ENCODE peak calls at places on chromosomes 5 and 9, in nine cellular contexts. R is NAMALWA; A is left lung; N is CD8-positive, alpha-beta memory T cell; C is substantia nigra; S is H7; H is HS-5; D is HT-29; E is fibroblast of the aortic adventitia. G is an unnamed sample.

GRCh38 chr5:129460121-129460950 is at the start of gene ADAMTS19:
- DNase-seq in A (no peak), E (peak), C (no peak), N (no peak), D (no peak), R (no peak), H (peak), S (peak), G (peak)

GRCh38 chr5:174387448-174387847 is 336.9 kb upstream of the MSX2 start:
- DNase-seq in A (no peak), E (peak), S (no peak), N (no peak), D (no peak), C (no peak), R (no peak), H (no peak), G (no peak)

GRCh38 chr9:136589766-136590740 is 44.2 kb upstream of the NOTCH1 start:
- DNase-seq in A (no peak), E (no peak), C (no peak), N (no peak), D (no peak), S (no peak), H (no peak), R (no peak), G (no peak)

GRCh38 chr5:131079232-131079631 is 85.8 kb downstream of the HINT1 start:
- DNase-seq in H (no peak), C (no peak), S (no peak), N (no peak), R (no peak), D (no peak), E (no peak), A (no peak), G (no peak)

GRCh38 chr5:120817044-120817985 is 353.2 kb downstream of the PRR16 start:
- DNase-seq in H (no peak), R (peak), C (no peak), S (no peak), D (peak), N (no peak), A (no peak), E (peak), G (no peak)

GRCh38 chr9:131744715-131745201 is 4.9 kb upstream of the RAPGEF1 start:
- DNase-seq in S (no peak), A (no peak), C (no peak), E (no peak), N (no peak), H (no peak), D (no peak), R (no peak), G (no peak)

GRCh38 chr5:96752341-96753016 is 55.3 kb downstream of the ERAP1 start:
- DNase-seq in A (no peak), E (peak), R (peak), H (peak), C (no peak), S (no peak), N (peak), D (peak), G (no peak)

GRCh38 chr5:178163772-178164735 is 10.4 kb upstream of the NHP2 start:
- DNase-seq in E (peak), H (no peak), C (peak), A (peak), S (peak), D (peak), N (peak), R (peak), G (peak)

GRCh38 chr5:178769617-178770290 is 39.3 kb upstream of the ZNF354A start:
- DNase-seq in H (no peak), N (no peak), R (no peak), E (no peak), S (no peak), A (no peak), D (no peak), C (no peak), G (no peak)

GRCh38 chr5:1546556-1546955 is 22.8 kb upstream of the LPCAT1 start:
- DNase-seq in N (no peak), D (no peak), C (no peak), H (no peak), R (no peak), S (no peak), E (no peak), A (no peak), G (no peak)

GRCh38 chr9:135215571-135216161 is 128.2 kb downstream of the OLFM1 start:
- DNase-seq in H (no peak), N (no peak), C (no peak), E (peak), R (no peak), A (peak), S (no peak), D (no peak), G (peak)

GRCh38 chr5:14928661-14929060 is 57.1 kb upstream of the ANKH start:
- DNase-seq in D (no peak), C (no peak), N (no peak), H (no peak), S (no peak), A (no peak), E (no peak), R (no peak), G (peak)

GRCh38 chr5:39478851-39479250 is 54.1 kb upstream of the DAB2 start:
- DNase-seq in E (peak), C (no peak), A (no peak), S (no peak), R (no peak), H (no peak), D (no peak), N (no peak), G (no peak)

GRCh38 chr9:107284636-107285035 is 1.6 kb downstream of the RAD23B start:
- DNase-seq in A (no peak), D (peak), R (peak), H (no peak), E (no peak), N (no peak), S (no peak), C (no peak), G (no peak)

GRCh38 chr5:27377626-27378025 is 339.2 kb upstream of the CDH9 start:
- DNase-seq in E (no peak), H (no peak), C (no peak), R (no peak), A (no peak), D (no peak), S (no peak), N (no peak), G (no peak)

GRCh38 chr9:99778308-99778707 is 43.4 kb upstream of the NR4A3 start:
- DNase-seq in N (no peak), H (peak), A (no peak), D (no peak), R (no peak), C (no peak), S (no peak), E (peak), G (peak)

GRCh38 chr9:98867109-98867433 is 59.6 kb downstream of the GALNT12 start:
- DNase-seq in D (no peak), R (no peak), S (no peak), H (no peak), E (peak), A (no peak), N (no peak), C (no peak), G (no peak)

GRCh38 chr5:133370281-133370890 is 242.0 kb downstream of the FSTL4 start:
- DNase-seq in S (no peak), A (no peak), E (peak), R (no peak), D (peak), H (peak), C (no peak), N (no peak), G (peak)

GRCh38 chr5:96459313-96460109 is 26.5 kb upstream of the PCSK1 start:
- DNase-seq in S (no peak), H (no peak), D (no peak), E (no peak), C (no peak), R (no peak), A (no peak), N (no peak), G (no peak)

GRCh38 chr5:169991115-169991514 is 10.8 kb upstream of the INSYN2B start:
- DNase-seq in S (no peak), N (no peak), H (no peak), R (no peak), E (no peak), A (no peak), D (no peak), C (no peak), G (no peak)